ENCODE peak calls at places on chromosomes 2 and 18, in eight cellular contexts. S, R, J, F, T, L, W and C are unnamed samples.

GRCh38 chr18:23570912-23571504 is 15.3 kb downstream of the NPC1 start:
- DNase-seq in T (no peak), J (no peak), W (no peak), L (no peak), S (no peak), F (no peak), R (no peak), C (no peak)

GRCh38 chr2:5020451-5020850 is 671.7 kb upstream of the SOX11 start:
- DNase-seq in T (no peak), L (no peak), W (no peak), J (no peak), S (no peak), R (no peak), F (no peak), C (no peak)

GRCh38 chr18:66344227-66344626 is 259.7 kb downstream of the CDH19 start:
- DNase-seq in T (no peak), W (no peak), S (no peak), L (no peak), F (no peak), J (no peak), R (no peak), C (no peak)

GRCh38 chr18:74665346-74665745 is 67.7 kb downstream of the ZNF407 start:
- DNase-seq in R (no peak), F (no peak), W (no peak), J (no peak), T (no peak), L (no peak), S (no peak), C (no peak)

GRCh38 chr2:231052494-231053451 is 3.9 kb upstream of the PSMD1 start:
- DNase-seq in T (peak), F (peak), J (peak), R (peak), S (peak), L (peak), W (peak), C (peak)

GRCh38 chr2:47651296-47651695 is 131.6 kb upstream of the MSH6 start:
- DNase-seq in S (no peak), F (no peak), J (no peak), R (no peak), T (no peak), L (no peak), W (no peak), C (no peak)

GRCh38 chr2:99140860-99141109 is 722 bp upstream of the C2orf15 start:
- DNase-seq in J (peak), T (no peak), S (no peak), F (no peak), L (no peak), R (no peak), W (no peak), C (no peak)

GRCh38 chr18:44325903-44326650 is 354.6 kb upstream of the SETBP1 start:
- DNase-seq in F (no peak), J (no peak), W (no peak), T (peak), S (peak), R (peak), L (no peak), C (peak)

GRCh38 chr2:238459081-238459629 is 32.4 kb downstream of the ASB1 start:
- DNase-seq in S (no peak), W (no peak), J (no peak), F (peak), R (peak), L (no peak), T (peak), C (peak)

GRCh38 chr2:207512356-207512755 is 17.4 kb upstream of the CREB1 start:
- DNase-seq in L (no peak), J (no peak), T (no peak), R (no peak), W (no peak), S (no peak), F (no peak), C (no peak)

GRCh38 chr18:45874501-45875184 is 49.2 kb downstream of the SIGLEC15 start:
- DNase-seq in R (no peak), S (no peak), L (peak), J (no peak), T (peak), F (no peak), W (peak), C (no peak)

GRCh38 chr2:88139203-88139702 is 11.4 kb upstream of the FABP1 start:
- DNase-seq in L (no peak), W (no peak), J (no peak), F (no peak), S (no peak), R (no peak), T (no peak), C (no peak)

GRCh38 chr2:20216130-20217025 is 8.6 kb downstream of the SDC1 start:
- DNase-seq in R (no peak), T (no peak), F (no peak), S (no peak), J (no peak), W (no peak), L (no peak), C (no peak)

GRCh38 chr2:54497738-54498680 is 41.9 kb downstream of the SPTBN1 start:
- DNase-seq in S (peak), F (no peak), T (peak), W (no peak), J (no peak), L (no peak), R (peak), C (no peak)